ENCODE peak calls at places on chromosomes 3 and 15, in four cellular contexts. I, J, H and A are unnamed samples.

GRCh38 chr15:62118446-62118964 is 46.6 kb downstream of the C2CD4B start:
- DNase-seq in I (no peak), H (no peak), J (no peak), A (no peak)

GRCh38 chr3:195870442-195870841 is 37.9 kb downstream of the TNK2 start:
- DNase-seq in I (no peak), J (peak), H (no peak), A (no peak)

GRCh38 chr3:99911433-99911832 is 93.8 kb downstream of the CMSS1 start:
- DNase-seq in I (no peak), H (peak), J (peak), A (no peak)

GRCh38 chr3:194298331-194299227 is 52.5 kb downstream of the CPN2 start:
- DNase-seq in J (no peak), H (peak), I (no peak), A (no peak)

GRCh38 chr3:73060302-73060723 is 1.1 kb upstream of the EBLN2 start:
- DNase-seq in J (no peak), I (no peak), H (peak), A (peak)

GRCh38 chr3:180802837-180803236 is 109.6 kb upstream of the FXR1 start:
- DNase-seq in H (no peak), J (peak), I (no peak), A (no peak)

GRCh38 chr3:43023766-43024165 is 44.7 kb downstream of the GASK1A start:
- DNase-seq in H (no peak), I (no peak), J (no peak), A (no peak)

GRCh38 chr15:74954515-74954914 is 2.1 kb downstream of the RPP25 start:
- DNase-seq in H (peak), I (no peak), J (peak), A (no peak)

GRCh38 chr3:193884011-193884410 is 251.9 kb upstream of the HES1 start:
- DNase-seq in J (peak), H (no peak), I (no peak), A (no peak)